ENCODE peak calls at places on chromosomes 6 and 20, in five cellular contexts. One of them, this sample, is unnamed.

GRCh38 chr6:155253337-155253736 is 10.5 kb upstream of the CLDN20 start:
- DNase-seq in HAP-1: no peak
- DNase-seq in lower leg skin: no peak
- DNase-seq in Peyer's patch: no peak
- DNase-seq in fibroblast of lung: no peak
- DNase-seq in this sample: no peak

GRCh38 chr6:14921170-14921569 is 324.7 kb upstream of the JARID2 start:
- DNase-seq in lower leg skin: peak; percentile 92
- DNase-seq in HAP-1: no peak
- DNase-seq in fibroblast of lung: peak; percentile 73
- DNase-seq in Peyer's patch: peak; percentile 73
- DNase-seq in this sample: peak; percentile 39

GRCh38 chr20:57190536-57191265 is 75.7 kb downstream of the BMP7 start:
- DNase-seq in fibroblast of lung: peak; percentile 43
- DNase-seq in HAP-1: no peak
- DNase-seq in lower leg skin: no peak
- DNase-seq in Peyer's patch: no peak
- DNase-seq in this sample: no peak

GRCh38 chr6:17964633-17965032 is 22.8 kb downstream of the KIF13A start:
- DNase-seq in Peyer's patch: no peak
- DNase-seq in lower leg skin: no peak
- DNase-seq in fibroblast of lung: peak; percentile 34
- DNase-seq in HAP-1: no peak
- DNase-seq in this sample: no peak

GRCh38 chr6:31888281-31889258 is 8.9 kb downstream of the EHMT2 start:
- DNase-seq in lower leg skin: no peak
- DNase-seq in HAP-1: peak; percentile 64
- DNase-seq in Peyer's patch: peak; percentile 65
- DNase-seq in fibroblast of lung: no peak
- DNase-seq in this sample: peak; percentile 75

GRCh38 chr6:144013486-144013909 is 5.4 kb upstream of the PLAGL1 start:
- DNase-seq in fibroblast of lung: peak; percentile 60
- DNase-seq in lower leg skin: peak; percentile 93
- DNase-seq in Peyer's patch: peak; percentile 87
- DNase-seq in HAP-1: peak; percentile 81
- DNase-seq in this sample: peak; percentile 70

GRCh38 chr6:161141173-161141572 is 132.7 kb downstream of the AGPAT4 start:
- DNase-seq in Peyer's patch: no peak
- DNase-seq in fibroblast of lung: peak; percentile 12
- DNase-seq in HAP-1: no peak
- DNase-seq in lower leg skin: peak; percentile 80
- DNase-seq in this sample: no peak

GRCh38 chr6:140660295-140660694 is 1285.8 kb upstream of the CITED2 start:
- DNase-seq in HAP-1: no peak
- DNase-seq in Peyer's patch: no peak
- DNase-seq in fibroblast of lung: peak; percentile 52
- DNase-seq in lower leg skin: no peak
- DNase-seq in this sample: no peak

GRCh38 chr6:168045141-168045691 is 33.8 kb downstream of the FRMD1 start:
- DNase-seq in HAP-1: no peak
- DNase-seq in fibroblast of lung: no peak
- DNase-seq in lower leg skin: no peak
- DNase-seq in Peyer's patch: no peak
- DNase-seq in this sample: peak; percentile 43

GRCh38 chr6:150697515-150697914 is 97.8 kb downstream of the PLEKHG1 start:
- DNase-seq in HAP-1: no peak
- DNase-seq in lower leg skin: peak; percentile 87
- DNase-seq in Peyer's patch: no peak
- DNase-seq in fibroblast of lung: no peak
- DNase-seq in this sample: no peak

GRCh38 chr6:90294989-90295853 is 1.4 kb downstream of the BACH2 start:
- DNase-seq in Peyer's patch: peak; percentile 81
- DNase-seq in fibroblast of lung: peak; percentile 58
- DNase-seq in lower leg skin: peak; percentile 87
- DNase-seq in HAP-1: peak; percentile 25
- DNase-seq in this sample: peak; percentile 59

GRCh38 chr6:80771941-80772340 is 665.5 kb downstream of the BCKDHB start:
- DNase-seq in Peyer's patch: no peak
- DNase-seq in lower leg skin: no peak
- DNase-seq in fibroblast of lung: peak; percentile 42
- DNase-seq in HAP-1: no peak
- DNase-seq in this sample: no peak

GRCh38 chr6:80440496-80441160 is 334.2 kb downstream of the BCKDHB start:
- DNase-seq in HAP-1: no peak
- DNase-seq in Peyer's patch: peak; percentile 49
- DNase-seq in lower leg skin: no peak
- DNase-seq in fibroblast of lung: peak; percentile 50
- DNase-seq in this sample: no peak

GRCh38 chr6:167766986-167767714 is 59.6 kb upstream of the AFDN start:
- DNase-seq in fibroblast of lung: no peak
- DNase-seq in lower leg skin: no peak
- DNase-seq in Peyer's patch: peak; percentile 43
- DNase-seq in HAP-1: no peak
- DNase-seq in this sample: no peak

GRCh38 chr6:113182370-113183141 is 674.6 kb upstream of the MARCKS start:
- DNase-seq in lower leg skin: no peak
- DNase-seq in HAP-1: no peak
- DNase-seq in Peyer's patch: no peak
- DNase-seq in fibroblast of lung: peak; percentile 89
- DNase-seq in this sample: no peak

GRCh38 chr6:137657351-137657911 is 163.2 kb upstream of the OLIG3 start:
- DNase-seq in fibroblast of lung: no peak
- DNase-seq in Peyer's patch: no peak
- DNase-seq in lower leg skin: no peak
- DNase-seq in HAP-1: no peak
- DNase-seq in this sample: no peak

GRCh38 chr6:30304002-30304401 is 22.7 kb upstream of the TRIM39 start:
- DNase-seq in Peyer's patch: no peak
- DNase-seq in fibroblast of lung: no peak
- DNase-seq in HAP-1: no peak
- DNase-seq in lower leg skin: no peak
- DNase-seq in this sample: no peak

GRCh38 chr6:168130168-168130651 is 51.2 kb upstream of the FRMD1 start:
- DNase-seq in lower leg skin: peak; percentile 79
- DNase-seq in Peyer's patch: peak; percentile 36
- DNase-seq in fibroblast of lung: no peak
- DNase-seq in HAP-1: no peak
- DNase-seq in this sample: no peak

GRCh38 chr20:62548483-62548882 is 72.7 kb upstream of the GATA5 start:
- DNase-seq in lower leg skin: no peak
- DNase-seq in fibroblast of lung: no peak
- DNase-seq in Peyer's patch: no peak
- DNase-seq in HAP-1: no peak
- DNase-seq in this sample: no peak

GRCh38 chr6:5422321-5422915 is 161.1 kb downstream of the FARS2 start:
- DNase-seq in fibroblast of lung: peak; percentile 33
- DNase-seq in lower leg skin: no peak
- DNase-seq in HAP-1: peak; percentile 43
- DNase-seq in Peyer's patch: no peak
- DNase-seq in this sample: peak; percentile 35

GRCh38 chr6:53770690-53771320 is 24.0 kb upstream of the LRRC1 start:
- DNase-seq in lower leg skin: no peak
- DNase-seq in Peyer's patch: no peak
- DNase-seq in fibroblast of lung: peak; percentile 65
- DNase-seq in HAP-1: no peak
- DNase-seq in this sample: no peak

GRCh38 chr6:73234732-73235131 is 9.4 kb upstream of the KHDC1L start:
- DNase-seq in lower leg skin: no peak
- DNase-seq in Peyer's patch: no peak
- DNase-seq in HAP-1: no peak
- DNase-seq in fibroblast of lung: peak; percentile 60
- DNase-seq in this sample: no peak

GRCh38 chr6:143193571-143194094 is 132.9 kb downstream of the AIG1 start:
- DNase-seq in lower leg skin: no peak
- DNase-seq in fibroblast of lung: no peak
- DNase-seq in HAP-1: no peak
- DNase-seq in Peyer's patch: no peak
- DNase-seq in this sample: no peak

GRCh38 chr6:21494505-21494904 is 99.0 kb upstream of the SOX4 start:
- DNase-seq in lower leg skin: no peak
- DNase-seq in fibroblast of lung: no peak
- DNase-seq in Peyer's patch: no peak
- DNase-seq in HAP-1: no peak
- DNase-seq in this sample: no peak

GRCh38 chr20:38727602-38728236 is 3.4 kb downstream of the SLC32A1 start:
- DNase-seq in fibroblast of lung: no peak
- DNase-seq in Peyer's patch: no peak
- DNase-seq in lower leg skin: no peak
- DNase-seq in HAP-1: no peak
- DNase-seq in this sample: no peak

GRCh38 chr6:131652472-131652871 is 15.4 kb downstream of the ENPP3 start:
- DNase-seq in Peyer's patch: peak; percentile 53
- DNase-seq in HAP-1: no peak
- DNase-seq in fibroblast of lung: peak; percentile 61
- DNase-seq in lower leg skin: no peak
- DNase-seq in this sample: no peak

GRCh38 chr6:56767435-56767834 is 124.7 kb upstream of the DST start:
- DNase-seq in HAP-1: no peak
- DNase-seq in lower leg skin: no peak
- DNase-seq in Peyer's patch: no peak
- DNase-seq in fibroblast of lung: no peak
- DNase-seq in this sample: no peak

GRCh38 chr6:43923376-43924221 is 153.6 kb downstream of the VEGFA start:
- DNase-seq in lower leg skin: no peak
- DNase-seq in HAP-1: no peak
- DNase-seq in Peyer's patch: no peak
- DNase-seq in fibroblast of lung: peak; percentile 77
- DNase-seq in this sample: no peak

GRCh38 chr6:95431637-95432228 is 145.6 kb upstream of the MANEA start:
- DNase-seq in lower leg skin: no peak
- DNase-seq in HAP-1: peak; percentile 64
- DNase-seq in Peyer's patch: peak; percentile 58
- DNase-seq in fibroblast of lung: peak; percentile 20
- DNase-seq in this sample: no peak

GRCh38 chr6:135271626-135272025 is 90.5 kb downstream of the MYB start:
- DNase-seq in HAP-1: no peak
- DNase-seq in lower leg skin: no peak
- DNase-seq in fibroblast of lung: no peak
- DNase-seq in Peyer's patch: no peak
- DNase-seq in this sample: no peak
- H3K4me3 ChIP-seq in HAP-1: no peak overlapping the region
- H3K4me3 ChIP-seq in lower leg skin: no peak overlapping the region
- H3K4me3 ChIP-seq in fibroblast of lung: no peak overlapping the region
- H3K4me3 ChIP-seq in Peyer's patch: no peak overlapping the region
- H3K4me3 ChIP-seq in this sample: no peak overlapping the region

DNA sequence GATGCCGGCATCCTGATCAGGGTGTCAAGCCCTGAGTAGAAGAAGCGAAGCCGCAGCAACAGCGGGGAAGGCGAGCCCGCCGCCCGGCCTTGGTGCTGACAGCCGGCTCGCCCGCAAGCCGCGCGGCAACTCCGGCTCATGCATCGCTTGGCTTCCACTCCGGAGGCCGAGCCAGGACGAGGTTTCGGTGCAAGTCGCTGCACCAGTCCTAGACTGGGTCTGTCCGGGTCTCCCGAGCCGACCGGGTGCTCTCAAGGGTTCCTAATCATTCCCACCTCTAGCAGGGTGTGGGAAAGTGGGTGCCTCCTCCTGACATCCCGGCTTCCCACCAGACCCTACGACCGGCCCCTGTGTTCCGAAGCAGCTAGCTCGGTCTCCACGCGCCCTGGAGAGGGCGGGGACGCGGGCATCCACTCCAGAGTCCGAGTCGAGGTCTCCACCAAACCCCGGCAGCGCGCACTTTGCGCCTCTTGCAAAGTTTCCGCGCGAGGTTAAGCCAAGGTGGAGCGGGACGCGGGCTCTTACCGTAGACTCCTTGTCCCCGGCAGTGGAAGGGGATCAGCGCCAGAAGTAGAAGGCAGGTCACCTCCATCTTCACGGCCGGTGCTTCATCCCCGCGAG is 1.4 kb downstream of the MDGA1 start:
- DNase-seq in Peyer's patch: peak; percentile 51
- DNase-seq in HAP-1: peak; percentile 52
- DNase-seq in fibroblast of lung: peak; percentile 63
- DNase-seq in lower leg skin: peak; percentile 87
- DNase-seq in this sample: no peak
- H3K4me3 ChIP-seq in Peyer's patch: peak overlapping the region; percentile 34
- H3K4me3 ChIP-seq in HAP-1: peak overlapping the region; percentile 53
- H3K4me3 ChIP-seq in fibroblast of lung: peak overlapping the region; percentile 78
- H3K4me3 ChIP-seq in lower leg skin: peak overlapping the region; percentile 68
- H3K4me3 ChIP-seq in this sample: no peak overlapping the region

GRCh38 chr20:25036331-25036936 is 21.5 kb downstream of the ACSS1 start:
- DNase-seq in Peyer's patch: no peak
- DNase-seq in HAP-1: no peak
- DNase-seq in fibroblast of lung: no peak
- DNase-seq in lower leg skin: no peak
- DNase-seq in this sample: no peak

GRCh38 chr20:25038103-25038410 is 19.9 kb downstream of the ACSS1 start:
- DNase-seq in HAP-1: no peak
- DNase-seq in fibroblast of lung: no peak
- DNase-seq in Peyer's patch: no peak
- DNase-seq in lower leg skin: no peak
- DNase-seq in this sample: no peak

GRCh38 chr20:25035924-25036323 is 22.0 kb downstream of the ACSS1 start:
- DNase-seq in Peyer's patch: no peak
- DNase-seq in lower leg skin: no peak
- DNase-seq in HAP-1: no peak
- DNase-seq in fibroblast of lung: no peak
- DNase-seq in this sample: no peak

GRCh38 chr20:25038591-25039015 is 19.3 kb downstream of the ACSS1 start:
- DNase-seq in fibroblast of lung: no peak
- DNase-seq in Peyer's patch: no peak
- DNase-seq in lower leg skin: no peak
- DNase-seq in HAP-1: no peak
- DNase-seq in this sample: no peak

DNA sequence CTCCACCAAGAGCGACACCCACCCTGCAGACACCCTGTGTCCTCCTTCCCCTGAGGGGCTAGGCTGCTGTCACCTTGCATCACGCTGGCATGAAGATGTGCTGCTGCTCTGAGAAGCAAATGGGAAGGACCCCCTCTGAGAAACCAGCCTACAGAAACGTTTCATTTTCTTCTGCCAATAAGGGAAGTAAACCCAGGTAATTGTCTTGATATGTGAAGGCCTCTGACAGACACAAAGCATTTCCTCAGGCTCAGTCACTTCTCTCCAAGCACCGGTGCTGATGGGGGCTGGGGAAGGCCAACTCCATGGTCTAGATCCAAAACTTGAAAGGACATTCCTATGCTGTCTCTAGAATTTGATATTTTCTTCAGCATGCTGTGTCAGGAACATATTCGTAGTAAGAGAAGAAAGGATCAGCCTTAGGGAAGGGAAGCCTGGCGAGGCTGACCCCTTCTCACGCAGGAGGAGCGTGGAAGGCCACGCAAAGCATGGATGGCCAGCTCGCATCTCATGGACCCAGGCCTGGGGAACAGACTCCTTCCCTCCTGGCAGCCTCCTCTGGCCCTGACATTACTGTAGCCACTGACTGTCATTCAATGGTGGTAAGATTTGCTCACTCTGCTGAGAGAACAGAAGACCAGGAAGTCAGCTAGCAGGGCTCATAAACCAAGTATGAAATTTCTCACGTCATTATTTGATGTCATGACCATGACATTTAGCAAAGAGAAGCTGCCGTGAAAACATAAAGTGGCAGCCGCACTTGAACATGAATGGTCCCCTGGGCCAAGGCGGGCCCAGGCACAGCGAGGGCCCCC is 20.4 kb downstream of the ACSS1 start:
- DNase-seq in HAP-1: no peak
- DNase-seq in lower leg skin: no peak
- DNase-seq in Peyer's patch: no peak
- DNase-seq in fibroblast of lung: no peak
- DNase-seq in this sample: no peak
- H3K4me3 ChIP-seq in HAP-1: no peak overlapping the region
- H3K4me3 ChIP-seq in lower leg skin: no peak overlapping the region
- H3K4me3 ChIP-seq in Peyer's patch: no peak overlapping the region
- H3K4me3 ChIP-seq in fibroblast of lung: no peak overlapping the region
- H3K4me3 ChIP-seq in this sample: no peak overlapping the region

GRCh38 chr20:31868853-31869672 is 1.3 kb downstream of the DUSP15 start:
- DNase-seq in lower leg skin: peak; percentile 78
- DNase-seq in HAP-1: no peak
- DNase-seq in Peyer's patch: peak; percentile 40
- DNase-seq in fibroblast of lung: no peak
- DNase-seq in this sample: no peak
- H3K4me3 ChIP-seq in lower leg skin: no peak overlapping the region
- H3K4me3 ChIP-seq in HAP-1: peak overlapping the region; percentile 50
- H3K4me3 ChIP-seq in Peyer's patch: no peak overlapping the region
- H3K4me3 ChIP-seq in fibroblast of lung: no peak overlapping the region
- H3K4me3 ChIP-seq in this sample: no peak overlapping the region